ENCODE peak calls at places on chromosomes 5 and 9, in five cellular contexts. M is psoas muscle, I is A549, P is cardiac muscle cell, D is RWPE2. C is an unnamed sample.

GRCh38 chr9:20396509-20396908 is 225.8 kb downstream of the MLLT3 start:
- DNase-seq in M (no peak), I (no peak), P (no peak), D (no peak), C (no peak)

GRCh38 chr9:132422574-132422973 is 12.6 kb downstream of the CFAP77 start:
- DNase-seq in M (no peak), I (no peak), P (no peak), D (no peak), C (no peak)

GRCh38 chr5:105238561-105238960 is 1676.0 kb upstream of the NUDT12 start:
- DNase-seq in M (no peak), I (no peak), P (no peak), D (no peak), C (no peak)

GRCh38 chr5:77426670-77427069 is 65.4 kb downstream of the WDR41 start:
- DNase-seq in M (no peak), I (peak), P (peak), D (no peak), C (no peak)

GRCh38 chr9:19223724-19224123 is 6.8 kb upstream of the DENND4C start:
- DNase-seq in M (no peak), I (no peak), P (peak), D (no peak), C (no peak)

GRCh38 chr9:738209-738915 is 103.1 kb upstream of the DMRT1 start:
- DNase-seq in M (peak), I (peak), P (peak), D (no peak), C (peak)

GRCh38 chr9:38621434-38622082 is 1.2 kb upstream of the ANKRD18A start:
- DNase-seq in M (peak), I (peak), P (peak), D (no peak), C (peak)

GRCh38 chr9:36092509-36093215 is 43.9 kb upstream of the GLIPR2 start:
- DNase-seq in M (no peak), I (no peak), P (no peak), D (no peak), C (no peak)

GRCh38 chr5:154755361-154756202 is at the start of gene LARP1:
- DNase-seq in M (peak), I (peak), P (peak), D (no peak), C (peak)

GRCh38 chr9:36045610-36046009 is 8.9 kb downstream of the RECK start:
- DNase-seq in M (no peak), I (no peak), P (no peak), D (no peak), C (no peak)

GRCh38 chr5:7663808-7664207 is 187.1 kb downstream of the CFAP90 start:
- DNase-seq in M (no peak), I (no peak), P (no peak), D (no peak), C (no peak)

DNA sequence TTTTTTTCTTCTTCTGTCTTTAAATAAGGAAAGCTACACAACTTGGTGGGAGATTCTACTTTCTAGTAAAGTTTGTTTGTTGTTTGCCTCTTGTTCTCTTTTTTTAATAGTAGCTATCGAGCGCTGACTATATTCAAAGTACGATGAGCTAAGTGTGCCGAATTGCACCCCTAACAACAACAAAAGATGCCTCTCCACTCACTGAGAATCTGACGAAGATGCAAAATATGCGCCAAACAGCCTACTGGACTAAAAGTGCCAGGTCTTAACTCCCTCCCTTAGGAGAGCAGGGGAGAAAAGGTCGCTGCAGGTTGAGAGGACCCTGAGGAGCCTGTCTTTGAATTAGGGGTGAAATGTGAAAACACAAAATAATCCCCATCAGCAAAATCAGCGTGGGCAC is 713.8 kb upstream of the WWC1 start:
- DNase-seq in M (no peak), I (no peak), P (no peak), D (no peak), C (no peak)
- H3K4me3 ChIP-seq in M (no peak), I (no peak), P (no peak), D (no peak), C (no peak)

GRCh38 chr5:10233505-10233904 is 16.2 kb downstream of the ATPSCKMT start:
- DNase-seq in M (no peak), I (peak), P (peak), D (no peak), C (peak)
- TF ChIP-seq CTCF in M (peak), I (peak), P (peak), D (peak), C (peak)

GRCh38 chr9:136078498-136079011 is 16.5 kb downstream of the NACC2 start:
- DNase-seq in M (peak), I (no peak), P (no peak), D (peak), C (no peak)
- H3K4me3 ChIP-seq in M (no peak), I (no peak), P (no peak), D (no peak), C (no peak)

GRCh38 chr5:179906795-179907569 is 715 bp downstream of the TBC1D9B start:
- DNase-seq in M (peak), I (no peak), P (peak), D (no peak), C (no peak)

GRCh38 chr5:179907570-179908324 is at the start of gene TBC1D9B:
- DNase-seq in M (peak), I (peak), P (peak), D (no peak), C (peak)

GRCh38 chr5:179906294-179906794 is 1.4 kb downstream of the TBC1D9B start:
- DNase-seq in M (no peak), I (no peak), P (no peak), D (no peak), C (no peak)

GRCh38 chr5:179909224-179909623 is 1.5 kb upstream of the TBC1D9B start:
- DNase-seq in M (no peak), I (no peak), P (no peak), D (no peak), C (no peak)

GRCh38 chr5:179908528-179908927 is 831 bp upstream of the TBC1D9B start:
- DNase-seq in M (peak), I (no peak), P (no peak), D (no peak), C (no peak)
- TF ChIP-seq CTCF in M (no peak), I (no peak), P (no peak), D (no peak), C (peak)

GRCh38 chr5:2607622-2608021 is 143.9 kb downstream of the IRX2 start:
- DNase-seq in M (no peak), I (no peak), P (no peak), D (no peak), C (no peak)
- H3K4me3 ChIP-seq in M (no peak), I (no peak), P (no peak), D (no peak), C (no peak)

GRCh38 chr9:116166713-116167112 is 13.1 kb downstream of the PAPPA start:
- DNase-seq in M (no peak), I (no peak), P (no peak), D (no peak), C (no peak)
- TF ChIP-seq CTCF in M (peak), I (peak), P (peak), D (peak), C (no peak)